ENCODE peak calls at places on chromosomes 6 and 20, in ten cellular contexts. One of them, this sample, is unnamed.

GRCh38 chr6:156906451-156906850 is 129.3 kb downstream of the ARID1B start:
- DNase-seq in dermis microvascular lymphatic vessel endothelial cell: no peak
- DNase-seq in T-helper 9 cell: no peak
- DNase-seq in NCI-H510A treated with DMSO at 0.1 percent for 48 hours: no peak
- DNase-seq in BJ: no peak
- DNase-seq in tibial artery: no peak
- DNase-seq in cardiac fibroblast: no peak
- DNase-seq in SHP77: no peak
- DNase-seq in stimulated activated CD4-positive, alpha-beta T cell treated with anti-CD3 and anti-CD28 coated beads, Interleukin-2, amount 100 ng/mL, for 48 hours: no peak
- DNase-seq in cardiac septum: no peak
- DNase-seq in this sample: no peak

GRCh38 chr6:142013286-142013685 is 119.4 kb upstream of the GJE1 start:
- DNase-seq in dermis microvascular lymphatic vessel endothelial cell: peak; percentile 82
- DNase-seq in T-helper 9 cell: no peak
- DNase-seq in NCI-H510A treated with DMSO at 0.1 percent for 48 hours: no peak
- DNase-seq in BJ: peak; percentile 89
- DNase-seq in tibial artery: no peak
- DNase-seq in cardiac fibroblast: peak; percentile 92
- DNase-seq in SHP77: no peak
- DNase-seq in stimulated activated CD4-positive, alpha-beta T cell treated with anti-CD3 and anti-CD28 coated beads, Interleukin-2, amount 100 ng/mL, for 48 hours: no peak
- DNase-seq in cardiac septum: no peak
- DNase-seq in this sample: peak; percentile 91

GRCh38 chr6:155270566-155271091 is 6.8 kb downstream of the CLDN20 start:
- DNase-seq in dermis microvascular lymphatic vessel endothelial cell: no peak
- DNase-seq in T-helper 9 cell: no peak
- DNase-seq in NCI-H510A treated with DMSO at 0.1 percent for 48 hours: peak; percentile 17
- DNase-seq in BJ: no peak
- DNase-seq in tibial artery: no peak
- DNase-seq in cardiac fibroblast: no peak
- DNase-seq in SHP77: no peak
- DNase-seq in stimulated activated CD4-positive, alpha-beta T cell treated with anti-CD3 and anti-CD28 coated beads, Interleukin-2, amount 100 ng/mL, for 48 hours: no peak
- DNase-seq in cardiac septum: no peak
- DNase-seq in this sample: no peak

GRCh38 chr20:62492711-62493110 is 16.9 kb upstream of the GATA5 start:
- DNase-seq in dermis microvascular lymphatic vessel endothelial cell: no peak
- DNase-seq in T-helper 9 cell: no peak
- DNase-seq in NCI-H510A treated with DMSO at 0.1 percent for 48 hours: no peak
- DNase-seq in BJ: no peak
- DNase-seq in tibial artery: no peak
- DNase-seq in cardiac fibroblast: no peak
- DNase-seq in SHP77: no peak
- DNase-seq in stimulated activated CD4-positive, alpha-beta T cell treated with anti-CD3 and anti-CD28 coated beads, Interleukin-2, amount 100 ng/mL, for 48 hours: no peak
- DNase-seq in cardiac septum: no peak
- DNase-seq in this sample: no peak

GRCh38 chr6:156009656-156010055 is 554.0 kb upstream of the NOX3 start:
- DNase-seq in dermis microvascular lymphatic vessel endothelial cell: no peak
- DNase-seq in T-helper 9 cell: no peak
- DNase-seq in NCI-H510A treated with DMSO at 0.1 percent for 48 hours: no peak
- DNase-seq in BJ: no peak
- DNase-seq in tibial artery: no peak
- DNase-seq in cardiac fibroblast: no peak
- DNase-seq in SHP77: no peak
- DNase-seq in stimulated activated CD4-positive, alpha-beta T cell treated with anti-CD3 and anti-CD28 coated beads, Interleukin-2, amount 100 ng/mL, for 48 hours: no peak
- DNase-seq in cardiac septum: no peak
- DNase-seq in this sample: no peak

GRCh38 chr6:50270427-50270826 is 220.7 kb upstream of the DEFB112 start:
- DNase-seq in dermis microvascular lymphatic vessel endothelial cell: no peak
- DNase-seq in T-helper 9 cell: no peak
- DNase-seq in NCI-H510A treated with DMSO at 0.1 percent for 48 hours: peak; percentile 22
- DNase-seq in BJ: no peak
- DNase-seq in tibial artery: no peak
- DNase-seq in cardiac fibroblast: no peak
- DNase-seq in SHP77: peak; percentile 4
- DNase-seq in stimulated activated CD4-positive, alpha-beta T cell treated with anti-CD3 and anti-CD28 coated beads, Interleukin-2, amount 100 ng/mL, for 48 hours: no peak
- DNase-seq in cardiac septum: no peak
- DNase-seq in this sample: no peak

GRCh38 chr20:57509665-57510237 is 15.2 kb downstream of the CTCFL start:
- DNase-seq in dermis microvascular lymphatic vessel endothelial cell: no peak
- DNase-seq in T-helper 9 cell: no peak
- DNase-seq in NCI-H510A treated with DMSO at 0.1 percent for 48 hours: no peak
- DNase-seq in BJ: no peak
- DNase-seq in tibial artery: no peak
- DNase-seq in cardiac fibroblast: peak; percentile 13
- DNase-seq in SHP77: peak; percentile 52
- DNase-seq in stimulated activated CD4-positive, alpha-beta T cell treated with anti-CD3 and anti-CD28 coated beads, Interleukin-2, amount 100 ng/mL, for 48 hours: no peak
- DNase-seq in cardiac septum: no peak
- DNase-seq in this sample: peak; percentile 71

GRCh38 chr6:75145976-75146375 is 59.9 kb downstream of the COL12A1 start:
- DNase-seq in dermis microvascular lymphatic vessel endothelial cell: no peak
- DNase-seq in T-helper 9 cell: no peak
- DNase-seq in NCI-H510A treated with DMSO at 0.1 percent for 48 hours: no peak
- DNase-seq in BJ: no peak
- DNase-seq in tibial artery: no peak
- DNase-seq in cardiac fibroblast: no peak
- DNase-seq in SHP77: no peak
- DNase-seq in stimulated activated CD4-positive, alpha-beta T cell treated with anti-CD3 and anti-CD28 coated beads, Interleukin-2, amount 100 ng/mL, for 48 hours: no peak
- DNase-seq in cardiac septum: no peak
- DNase-seq in this sample: no peak

GRCh38 chr20:56716806-56717205 is 87.7 kb downstream of the TFAP2C start:
- DNase-seq in dermis microvascular lymphatic vessel endothelial cell: no peak
- DNase-seq in T-helper 9 cell: no peak
- DNase-seq in NCI-H510A treated with DMSO at 0.1 percent for 48 hours: no peak
- DNase-seq in BJ: no peak
- DNase-seq in tibial artery: no peak
- DNase-seq in cardiac fibroblast: no peak
- DNase-seq in SHP77: peak; percentile 5
- DNase-seq in stimulated activated CD4-positive, alpha-beta T cell treated with anti-CD3 and anti-CD28 coated beads, Interleukin-2, amount 100 ng/mL, for 48 hours: no peak
- DNase-seq in cardiac septum: no peak
- DNase-seq in this sample: no peak

GRCh38 chr6:45801471-45802289 is 214.0 kb downstream of the CLIC5 start:
- DNase-seq in dermis microvascular lymphatic vessel endothelial cell: no peak
- DNase-seq in T-helper 9 cell: no peak
- DNase-seq in NCI-H510A treated with DMSO at 0.1 percent for 48 hours: no peak
- DNase-seq in BJ: no peak
- DNase-seq in tibial artery: no peak
- DNase-seq in cardiac fibroblast: peak; percentile 1
- DNase-seq in SHP77: no peak
- DNase-seq in stimulated activated CD4-positive, alpha-beta T cell treated with anti-CD3 and anti-CD28 coated beads, Interleukin-2, amount 100 ng/mL, for 48 hours: peak; percentile 44
- DNase-seq in cardiac septum: no peak
- DNase-seq in this sample: no peak

GRCh38 chr20:47220161-47220582 is 136.3 kb downstream of the ZMYND8 start:
- DNase-seq in dermis microvascular lymphatic vessel endothelial cell: peak; percentile 45
- DNase-seq in T-helper 9 cell: peak; percentile 34
- DNase-seq in NCI-H510A treated with DMSO at 0.1 percent for 48 hours: peak; percentile 24
- DNase-seq in BJ: no peak
- DNase-seq in tibial artery: no peak
- DNase-seq in cardiac fibroblast: peak; percentile 60
- DNase-seq in SHP77: peak; percentile 19
- DNase-seq in stimulated activated CD4-positive, alpha-beta T cell treated with anti-CD3 and anti-CD28 coated beads, Interleukin-2, amount 100 ng/mL, for 48 hours: peak; percentile 59
- DNase-seq in cardiac septum: no peak
- DNase-seq in this sample: peak; percentile 55

GRCh38 chr20:62697468-62697912 is 11.1 kb upstream of the NTSR1 start:
- DNase-seq in dermis microvascular lymphatic vessel endothelial cell: no peak
- DNase-seq in T-helper 9 cell: no peak
- DNase-seq in NCI-H510A treated with DMSO at 0.1 percent for 48 hours: no peak
- DNase-seq in BJ: no peak
- DNase-seq in tibial artery: no peak
- DNase-seq in cardiac fibroblast: no peak
- DNase-seq in SHP77: no peak
- DNase-seq in stimulated activated CD4-positive, alpha-beta T cell treated with anti-CD3 and anti-CD28 coated beads, Interleukin-2, amount 100 ng/mL, for 48 hours: no peak
- DNase-seq in cardiac septum: no peak
- DNase-seq in this sample: no peak

GRCh38 chr20:12058201-12058600 is 140.5 kb downstream of the BTBD3 start:
- DNase-seq in dermis microvascular lymphatic vessel endothelial cell: no peak
- DNase-seq in T-helper 9 cell: no peak
- DNase-seq in NCI-H510A treated with DMSO at 0.1 percent for 48 hours: no peak
- DNase-seq in BJ: no peak
- DNase-seq in tibial artery: no peak
- DNase-seq in cardiac fibroblast: peak; percentile 46
- DNase-seq in SHP77: no peak
- DNase-seq in stimulated activated CD4-positive, alpha-beta T cell treated with anti-CD3 and anti-CD28 coated beads, Interleukin-2, amount 100 ng/mL, for 48 hours: no peak
- DNase-seq in cardiac septum: no peak
- DNase-seq in this sample: no peak

GRCh38 chr6:150037526-150038201 is 12.3 kb upstream of the RAET1L start:
- DNase-seq in dermis microvascular lymphatic vessel endothelial cell: no peak
- DNase-seq in T-helper 9 cell: no peak
- DNase-seq in NCI-H510A treated with DMSO at 0.1 percent for 48 hours: no peak
- DNase-seq in BJ: no peak
- DNase-seq in tibial artery: no peak
- DNase-seq in cardiac fibroblast: no peak
- DNase-seq in SHP77: no peak
- DNase-seq in stimulated activated CD4-positive, alpha-beta T cell treated with anti-CD3 and anti-CD28 coated beads, Interleukin-2, amount 100 ng/mL, for 48 hours: no peak
- DNase-seq in cardiac septum: no peak
- DNase-seq in this sample: no peak

GRCh38 chr6:17042422-17043147 is 59.3 kb upstream of the STMND1 start:
- DNase-seq in dermis microvascular lymphatic vessel endothelial cell: peak; percentile 69
- DNase-seq in T-helper 9 cell: no peak
- DNase-seq in NCI-H510A treated with DMSO at 0.1 percent for 48 hours: no peak
- DNase-seq in BJ: no peak
- DNase-seq in tibial artery: no peak
- DNase-seq in cardiac fibroblast: peak; percentile 56
- DNase-seq in SHP77: peak; percentile 9
- DNase-seq in stimulated activated CD4-positive, alpha-beta T cell treated with anti-CD3 and anti-CD28 coated beads, Interleukin-2, amount 100 ng/mL, for 48 hours: no peak
- DNase-seq in cardiac septum: no peak
- DNase-seq in this sample: peak; percentile 78

GRCh38 chr6:91098006-91098405 is 511.1 kb upstream of the MAP3K7 start:
- DNase-seq in dermis microvascular lymphatic vessel endothelial cell: no peak
- DNase-seq in T-helper 9 cell: no peak
- DNase-seq in NCI-H510A treated with DMSO at 0.1 percent for 48 hours: peak; percentile 76
- DNase-seq in BJ: no peak
- DNase-seq in tibial artery: no peak
- DNase-seq in cardiac fibroblast: no peak
- DNase-seq in SHP77: peak; percentile 58
- DNase-seq in stimulated activated CD4-positive, alpha-beta T cell treated with anti-CD3 and anti-CD28 coated beads, Interleukin-2, amount 100 ng/mL, for 48 hours: no peak
- DNase-seq in cardiac septum: no peak
- DNase-seq in this sample: no peak

GRCh38 chr6:149863846-149864577 is at the start of gene LRP11:
- DNase-seq in dermis microvascular lymphatic vessel endothelial cell: peak; percentile 89
- DNase-seq in T-helper 9 cell: peak; percentile 75
- DNase-seq in NCI-H510A treated with DMSO at 0.1 percent for 48 hours: peak; percentile 67
- DNase-seq in BJ: no peak
- DNase-seq in tibial artery: peak; percentile 92
- DNase-seq in cardiac fibroblast: peak; percentile 80
- DNase-seq in SHP77: peak; percentile 77
- DNase-seq in stimulated activated CD4-positive, alpha-beta T cell treated with anti-CD3 and anti-CD28 coated beads, Interleukin-2, amount 100 ng/mL, for 48 hours: peak; percentile 77
- DNase-seq in cardiac septum: peak; percentile 91
- DNase-seq in this sample: peak; percentile 88

GRCh38 chr6:163418273-163419029 is 3.9 kb downstream of the QKI start:
- DNase-seq in dermis microvascular lymphatic vessel endothelial cell: no peak
- DNase-seq in T-helper 9 cell: no peak
- DNase-seq in NCI-H510A treated with DMSO at 0.1 percent for 48 hours: no peak
- DNase-seq in BJ: no peak
- DNase-seq in tibial artery: no peak
- DNase-seq in cardiac fibroblast: peak; percentile 30
- DNase-seq in SHP77: no peak
- DNase-seq in stimulated activated CD4-positive, alpha-beta T cell treated with anti-CD3 and anti-CD28 coated beads, Interleukin-2, amount 100 ng/mL, for 48 hours: no peak
- DNase-seq in cardiac septum: no peak
- DNase-seq in this sample: no peak

GRCh38 chr6:26017567-26017966 is 55.0 kb downstream of the TRIM38 start:
- DNase-seq in dermis microvascular lymphatic vessel endothelial cell: peak; percentile 81
- DNase-seq in T-helper 9 cell: peak; percentile 15
- DNase-seq in NCI-H510A treated with DMSO at 0.1 percent for 48 hours: no peak
- DNase-seq in BJ: no peak
- DNase-seq in tibial artery: peak; percentile 92
- DNase-seq in cardiac fibroblast: peak; percentile 94
- DNase-seq in SHP77: no peak
- DNase-seq in stimulated activated CD4-positive, alpha-beta T cell treated with anti-CD3 and anti-CD28 coated beads, Interleukin-2, amount 100 ng/mL, for 48 hours: peak; percentile 70
- DNase-seq in cardiac septum: peak; percentile 81
- DNase-seq in this sample: no peak

GRCh38 chr6:42140051-42140450 is 2.4 kb downstream of the C6orf132 start:
- DNase-seq in dermis microvascular lymphatic vessel endothelial cell: no peak
- DNase-seq in T-helper 9 cell: no peak
- DNase-seq in NCI-H510A treated with DMSO at 0.1 percent for 48 hours: no peak
- DNase-seq in BJ: no peak
- DNase-seq in tibial artery: no peak
- DNase-seq in cardiac fibroblast: peak; percentile 48
- DNase-seq in SHP77: no peak
- DNase-seq in stimulated activated CD4-positive, alpha-beta T cell treated with anti-CD3 and anti-CD28 coated beads, Interleukin-2, amount 100 ng/mL, for 48 hours: no peak
- DNase-seq in cardiac septum: no peak
- DNase-seq in this sample: peak; percentile 69

GRCh38 chr6:157491571-157492232 is 110.7 kb downstream of the ZDHHC14 start:
- DNase-seq in dermis microvascular lymphatic vessel endothelial cell: no peak
- DNase-seq in T-helper 9 cell: no peak
- DNase-seq in NCI-H510A treated with DMSO at 0.1 percent for 48 hours: no peak
- DNase-seq in BJ: no peak
- DNase-seq in tibial artery: no peak
- DNase-seq in cardiac fibroblast: no peak
- DNase-seq in SHP77: no peak
- DNase-seq in stimulated activated CD4-positive, alpha-beta T cell treated with anti-CD3 and anti-CD28 coated beads, Interleukin-2, amount 100 ng/mL, for 48 hours: no peak
- DNase-seq in cardiac septum: no peak
- DNase-seq in this sample: no peak

GRCh38 chr20:53773792-53774371 is 180.2 kb upstream of the ZNF217 start:
- DNase-seq in dermis microvascular lymphatic vessel endothelial cell: peak; percentile 80
- DNase-seq in T-helper 9 cell: no peak
- DNase-seq in NCI-H510A treated with DMSO at 0.1 percent for 48 hours: no peak
- DNase-seq in BJ: peak; percentile 99
- DNase-seq in tibial artery: no peak
- DNase-seq in cardiac fibroblast: peak; percentile 98
- DNase-seq in SHP77: no peak
- DNase-seq in stimulated activated CD4-positive, alpha-beta T cell treated with anti-CD3 and anti-CD28 coated beads, Interleukin-2, amount 100 ng/mL, for 48 hours: no peak
- DNase-seq in cardiac septum: no peak
- DNase-seq in this sample: peak; percentile 100

GRCh38 chr6:36155662-36156061 is 25.3 kb downstream of the MAPK13 start:
- DNase-seq in dermis microvascular lymphatic vessel endothelial cell: no peak
- DNase-seq in T-helper 9 cell: no peak
- DNase-seq in NCI-H510A treated with DMSO at 0.1 percent for 48 hours: no peak
- DNase-seq in BJ: no peak
- DNase-seq in tibial artery: no peak
- DNase-seq in cardiac fibroblast: no peak
- DNase-seq in SHP77: no peak
- DNase-seq in stimulated activated CD4-positive, alpha-beta T cell treated with anti-CD3 and anti-CD28 coated beads, Interleukin-2, amount 100 ng/mL, for 48 hours: no peak
- DNase-seq in cardiac septum: no peak
- DNase-seq in this sample: no peak

This sample was measured in PC-3.